ENCODE peak calls at places on chromosomes 13 and 19, in four cellular contexts. One of them, this sample, is unnamed.
A peak's percentile ranks its signal among the peaks of the same experiment; 100 is the strongest.

GRCh38 chr13:46469064-46469463 is 82.0 kb upstream of the RUBCNL start:
- DNase-seq in MM.1S: no peak
- DNase-seq in mucosa of descending colon: peak; percentile 27
- DNase-seq in CD4-positive, CD25-positive, alpha-beta regulatory T cell: no peak
- DNase-seq in this sample: no peak

GRCh38 chr19:5326986-5327623 is 13.5 kb downstream of the PTPRS start:
- DNase-seq in MM.1S: no peak
- DNase-seq in mucosa of descending colon: no peak
- DNase-seq in CD4-positive, CD25-positive, alpha-beta regulatory T cell: no peak
- DNase-seq in this sample: no peak

GRCh38 chr19:50263176-50263575 is 59.8 kb downstream of the MYH14 start:
- DNase-seq in MM.1S: no peak
- DNase-seq in mucosa of descending colon: no peak
- DNase-seq in CD4-positive, CD25-positive, alpha-beta regulatory T cell: no peak
- DNase-seq in this sample: no peak

GRCh38 chr13:105035092-105035491 is 1500.4 kb downstream of the EFNB2 start:
- DNase-seq in MM.1S: no peak
- DNase-seq in mucosa of descending colon: no peak
- DNase-seq in CD4-positive, CD25-positive, alpha-beta regulatory T cell: no peak
- DNase-seq in this sample: no peak

GRCh38 chr19:38663957-38664502 is 16.6 kb downstream of the ACTN4 start:
- DNase-seq in MM.1S: no peak
- DNase-seq in mucosa of descending colon: no peak
- DNase-seq in CD4-positive, CD25-positive, alpha-beta regulatory T cell: no peak
- DNase-seq in this sample: no peak

GRCh38 chr19:34351382-34351802 is 13.6 kb upstream of the GPI start:
- DNase-seq in MM.1S: no peak
- DNase-seq in mucosa of descending colon: no peak
- DNase-seq in CD4-positive, CD25-positive, alpha-beta regulatory T cell: peak; percentile 82
- DNase-seq in this sample: no peak

GRCh38 chr19:12949363-12950284 is 4.0 kb downstream of the RAD23A start:
- DNase-seq in MM.1S: no peak
- DNase-seq in mucosa of descending colon: no peak
- DNase-seq in CD4-positive, CD25-positive, alpha-beta regulatory T cell: no peak
- DNase-seq in this sample: no peak

GRCh38 chr19:15337202-15337601 is 4.9 kb upstream of the BRD4 start:
- DNase-seq in MM.1S: no peak
- DNase-seq in mucosa of descending colon: no peak
- DNase-seq in CD4-positive, CD25-positive, alpha-beta regulatory T cell: no peak
- DNase-seq in this sample: no peak

GRCh38 chr13:76711515-76712182 is 174.6 kb downstream of the KCTD12 start:
- DNase-seq in MM.1S: no peak
- DNase-seq in mucosa of descending colon: peak; percentile 8
- DNase-seq in CD4-positive, CD25-positive, alpha-beta regulatory T cell: no peak
- DNase-seq in this sample: peak; percentile 3

GRCh38 chr13:72537400-72537780 is 190.0 kb downstream of the MZT1 start:
- DNase-seq in MM.1S: no peak
- DNase-seq in mucosa of descending colon: no peak
- DNase-seq in CD4-positive, CD25-positive, alpha-beta regulatory T cell: no peak
- DNase-seq in this sample: no peak

GRCh38 chr13:36207672-36208071 is 6.7 kb downstream of the SOHLH2 start:
- DNase-seq in MM.1S: no peak
- DNase-seq in mucosa of descending colon: no peak
- DNase-seq in CD4-positive, CD25-positive, alpha-beta regulatory T cell: no peak
- DNase-seq in this sample: no peak

GRCh38 chr13:102002271-102002670 is 399.6 kb downstream of the FGF14 start:
- DNase-seq in MM.1S: no peak
- DNase-seq in mucosa of descending colon: no peak
- DNase-seq in CD4-positive, CD25-positive, alpha-beta regulatory T cell: no peak
- DNase-seq in this sample: no peak

GRCh38 chr13:94583926-94584325 is 12.0 kb downstream of the TGDS start:
- DNase-seq in MM.1S: no peak
- DNase-seq in mucosa of descending colon: no peak
- DNase-seq in CD4-positive, CD25-positive, alpha-beta regulatory T cell: no peak
- DNase-seq in this sample: no peak
- H3K4me3 ChIP-seq in MM.1S: no peak overlapping the region
- H3K4me3 ChIP-seq in mucosa of descending colon: no peak overlapping the region
- H3K4me3 ChIP-seq in CD4-positive, CD25-positive, alpha-beta regulatory T cell: no peak overlapping the region
- H3K4me3 ChIP-seq in this sample: no peak overlapping the region

GRCh38 chr19:29372461-29372860 is 153.3 kb upstream of the VSTM2B start:
- DNase-seq in MM.1S: no peak
- DNase-seq in mucosa of descending colon: no peak
- DNase-seq in CD4-positive, CD25-positive, alpha-beta regulatory T cell: no peak
- DNase-seq in this sample: no peak

GRCh38 chr19:29372921-29373797 is 152.6 kb upstream of the VSTM2B start:
- DNase-seq in MM.1S: no peak
- DNase-seq in mucosa of descending colon: no peak
- DNase-seq in CD4-positive, CD25-positive, alpha-beta regulatory T cell: no peak
- DNase-seq in this sample: no peak

GRCh38 chr19:29375429-29376093 is 150.2 kb upstream of the VSTM2B start:
- DNase-seq in MM.1S: no peak
- DNase-seq in mucosa of descending colon: no peak
- DNase-seq in CD4-positive, CD25-positive, alpha-beta regulatory T cell: no peak
- DNase-seq in this sample: no peak

GRCh38 chr19:29370276-29370675 is 155.5 kb upstream of the VSTM2B start:
- DNase-seq in MM.1S: no peak
- DNase-seq in mucosa of descending colon: no peak
- DNase-seq in CD4-positive, CD25-positive, alpha-beta regulatory T cell: no peak
- DNase-seq in this sample: no peak

DNA sequence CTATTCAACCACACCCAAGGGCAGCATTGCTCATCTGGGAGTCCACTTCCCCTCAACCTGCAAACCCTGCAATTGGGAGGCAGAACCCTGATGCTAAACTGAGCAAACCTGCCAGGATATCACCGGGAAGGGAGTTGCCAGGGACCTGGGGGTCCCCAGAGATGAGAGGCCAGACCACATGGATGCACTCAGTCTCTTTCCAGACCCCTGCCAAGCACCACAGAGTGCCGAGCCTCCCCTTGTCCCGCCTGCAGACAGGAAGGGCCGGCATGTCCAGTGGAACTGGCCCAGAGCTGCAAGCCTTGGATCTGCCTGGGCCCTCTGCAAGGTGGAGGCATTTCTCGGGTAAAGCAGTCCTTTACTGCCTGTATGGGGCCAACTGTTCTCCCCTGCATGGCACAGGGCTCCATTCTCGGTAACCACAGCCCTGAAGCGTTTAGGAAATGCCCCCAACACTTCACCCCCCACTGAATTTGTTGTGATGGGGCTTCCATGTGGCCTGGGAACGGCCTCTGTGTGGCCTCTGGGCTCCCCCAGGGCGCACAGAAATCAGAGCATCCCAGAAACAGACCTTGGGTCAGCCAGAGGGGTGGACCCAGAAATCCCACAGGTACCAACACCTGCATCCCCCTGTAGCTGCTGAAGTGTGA is 153.9 kb upstream of the VSTM2B start:
- DNase-seq in MM.1S: no peak
- DNase-seq in mucosa of descending colon: no peak
- DNase-seq in CD4-positive, CD25-positive, alpha-beta regulatory T cell: no peak
- DNase-seq in this sample: no peak
- H3K4me3 ChIP-seq in MM.1S: no peak overlapping the region
- H3K4me3 ChIP-seq in mucosa of descending colon: no peak overlapping the region
- H3K4me3 ChIP-seq in CD4-positive, CD25-positive, alpha-beta regulatory T cell: no peak overlapping the region
- H3K4me3 ChIP-seq in this sample: no peak overlapping the region

GRCh38 chr19:51595190-51595589 is 24.1 kb downstream of the ZNF175 start:
- DNase-seq in MM.1S: no peak
- DNase-seq in mucosa of descending colon: no peak
- DNase-seq in CD4-positive, CD25-positive, alpha-beta regulatory T cell: no peak
- DNase-seq in this sample: no peak
- H3K4me3 ChIP-seq in MM.1S: peak overlapping the region; percentile 69
- H3K4me3 ChIP-seq in mucosa of descending colon: no peak overlapping the region
- H3K4me3 ChIP-seq in CD4-positive, CD25-positive, alpha-beta regulatory T cell: peak overlapping the region; percentile 92
- H3K4me3 ChIP-seq in this sample: no peak overlapping the region

GRCh38 chr19:57279418-57280164 is 694 bp upstream of the ZNF460 start:
- DNase-seq in MM.1S: peak; percentile 89
- DNase-seq in mucosa of descending colon: peak; percentile 89
- DNase-seq in CD4-positive, CD25-positive, alpha-beta regulatory T cell: peak; percentile 86
- DNase-seq in this sample: peak; percentile 93

GRCh38 chr19:57280913-57281425 is 684 bp downstream of the ZNF460 start:
- DNase-seq in MM.1S: peak; percentile 54
- DNase-seq in mucosa of descending colon: peak; percentile 23
- DNase-seq in CD4-positive, CD25-positive, alpha-beta regulatory T cell: peak; percentile 46
- DNase-seq in this sample: peak; percentile 6

GRCh38 chr19:57276430-57276829 is 3.9 kb upstream of the ZNF460 start:
- DNase-seq in MM.1S: no peak
- DNase-seq in mucosa of descending colon: no peak
- DNase-seq in CD4-positive, CD25-positive, alpha-beta regulatory T cell: no peak
- DNase-seq in this sample: no peak

GRCh38 chr19:57280165-57280912 is at the start of gene ZNF460:
- DNase-seq in MM.1S: peak; percentile 97
- DNase-seq in mucosa of descending colon: peak; percentile 97
- DNase-seq in CD4-positive, CD25-positive, alpha-beta regulatory T cell: peak; percentile 98
- DNase-seq in this sample: peak; percentile 97

DNA sequence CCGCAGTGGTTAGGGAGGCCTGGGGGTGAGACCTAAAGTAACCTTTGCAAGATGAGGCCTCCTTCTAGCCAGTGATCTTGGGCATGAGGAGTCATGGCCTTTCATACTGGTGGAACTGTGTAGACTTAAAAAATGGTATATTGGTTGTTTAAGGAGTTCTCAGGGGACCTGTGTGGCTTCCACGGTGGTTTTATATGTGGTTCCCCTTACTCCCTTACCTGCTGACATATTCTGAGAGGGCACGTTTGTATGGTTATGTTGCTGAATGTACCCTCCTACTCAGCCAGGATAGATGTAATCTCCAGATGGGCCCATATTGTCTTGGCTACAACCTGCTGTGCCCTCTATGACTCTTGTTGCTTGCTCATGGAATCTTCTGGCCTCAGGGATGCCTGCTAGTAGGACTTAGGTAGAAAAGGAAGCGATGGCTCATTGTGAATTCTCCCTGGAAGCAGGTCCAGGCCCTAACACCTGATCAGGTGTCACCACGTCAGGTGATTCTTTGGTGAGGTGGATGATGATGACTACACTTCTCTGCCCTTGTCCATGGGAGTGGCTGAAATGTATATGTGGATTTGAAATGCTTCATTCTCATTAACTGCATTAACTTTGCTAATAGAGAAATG is 1.8 kb downstream of the ZNF460 start:
- DNase-seq in MM.1S: peak; percentile 10
- DNase-seq in mucosa of descending colon: no peak
- DNase-seq in CD4-positive, CD25-positive, alpha-beta regulatory T cell: no peak
- DNase-seq in this sample: no peak
- H3K4me3 ChIP-seq in MM.1S: peak overlapping the region; percentile 88
- H3K4me3 ChIP-seq in mucosa of descending colon: no peak overlapping the region
- H3K4me3 ChIP-seq in CD4-positive, CD25-positive, alpha-beta regulatory T cell: peak overlapping the region; percentile 27
- H3K4me3 ChIP-seq in this sample: no peak overlapping the region

GRCh38 chr19:45601115-45601514 is 897 bp downstream of the GPR4 start:
- DNase-seq in MM.1S: no peak
- DNase-seq in mucosa of descending colon: no peak
- DNase-seq in CD4-positive, CD25-positive, alpha-beta regulatory T cell: no peak
- DNase-seq in this sample: no peak
- H3K4me3 ChIP-seq in MM.1S: no peak overlapping the region
- H3K4me3 ChIP-seq in mucosa of descending colon: no peak overlapping the region
- H3K4me3 ChIP-seq in CD4-positive, CD25-positive, alpha-beta regulatory T cell: no peak overlapping the region
- H3K4me3 ChIP-seq in this sample: no peak overlapping the region

GRCh38 chr13:31774186-31774585 is 34.9 kb downstream of the RXFP2 start:
- DNase-seq in MM.1S: no peak
- DNase-seq in mucosa of descending colon: no peak
- DNase-seq in CD4-positive, CD25-positive, alpha-beta regulatory T cell: no peak
- DNase-seq in this sample: no peak

GRCh38 chr13:31775686-31776085 is 36.4 kb downstream of the RXFP2 start:
- DNase-seq in MM.1S: no peak
- DNase-seq in mucosa of descending colon: no peak
- DNase-seq in CD4-positive, CD25-positive, alpha-beta regulatory T cell: no peak
- DNase-seq in this sample: no peak

GRCh38 chr13:31772231-31772630 is 32.9 kb downstream of the RXFP2 start:
- DNase-seq in MM.1S: no peak
- DNase-seq in mucosa of descending colon: no peak
- DNase-seq in CD4-positive, CD25-positive, alpha-beta regulatory T cell: no peak
- DNase-seq in this sample: no peak

GRCh38 chr13:31775148-31775547 is 35.8 kb downstream of the RXFP2 start:
- DNase-seq in MM.1S: no peak
- DNase-seq in mucosa of descending colon: no peak
- DNase-seq in CD4-positive, CD25-positive, alpha-beta regulatory T cell: no peak
- DNase-seq in this sample: no peak

GRCh38 chr13:31773538-31773937 is 34.2 kb downstream of the RXFP2 start:
- DNase-seq in MM.1S: no peak
- DNase-seq in mucosa of descending colon: no peak
- DNase-seq in CD4-positive, CD25-positive, alpha-beta regulatory T cell: no peak
- DNase-seq in this sample: no peak
- H3K4me3 ChIP-seq in MM.1S: no peak overlapping the region
- H3K4me3 ChIP-seq in mucosa of descending colon: no peak overlapping the region
- H3K4me3 ChIP-seq in CD4-positive, CD25-positive, alpha-beta regulatory T cell: peak overlapping the region; percentile 4
- H3K4me3 ChIP-seq in this sample: no peak overlapping the region

GRCh38 chr19:3880471-3881271 is at the start of gene ATCAY:
- DNase-seq in MM.1S: no peak
- DNase-seq in mucosa of descending colon: no peak
- DNase-seq in CD4-positive, CD25-positive, alpha-beta regulatory T cell: no peak
- DNase-seq in this sample: no peak

GRCh38 chr19:3881272-3882040 is 971 bp downstream of the ATCAY start:
- DNase-seq in MM.1S: no peak
- DNase-seq in mucosa of descending colon: no peak
- DNase-seq in CD4-positive, CD25-positive, alpha-beta regulatory T cell: no peak
- DNase-seq in this sample: no peak

GRCh38 chr19:3879656-3880055 is 829 bp upstream of the ATCAY start:
- DNase-seq in MM.1S: no peak
- DNase-seq in mucosa of descending colon: no peak
- DNase-seq in CD4-positive, CD25-positive, alpha-beta regulatory T cell: no peak
- DNase-seq in this sample: no peak

DNA sequence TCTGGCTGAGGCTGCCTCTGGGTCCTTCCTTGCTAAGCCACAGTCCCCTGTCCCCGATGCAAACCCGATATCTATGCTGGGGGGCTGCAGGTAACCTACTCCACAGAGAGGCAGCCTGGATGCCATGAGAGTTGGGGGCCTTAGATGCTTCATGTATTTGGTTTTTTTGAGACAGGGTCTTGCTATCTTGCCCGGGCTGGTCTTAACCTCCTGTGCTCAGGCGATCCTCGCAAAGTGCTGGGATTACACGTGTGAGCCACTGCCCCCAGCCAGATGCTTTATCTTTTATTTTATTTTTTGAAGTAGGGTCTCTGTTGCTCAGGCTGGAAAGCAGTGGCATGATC is 1.5 kb downstream of the ATCAY start:
- DNase-seq in MM.1S: no peak
- DNase-seq in mucosa of descending colon: no peak
- DNase-seq in CD4-positive, CD25-positive, alpha-beta regulatory T cell: no peak
- DNase-seq in this sample: no peak
- H3K4me3 ChIP-seq in MM.1S: no peak overlapping the region
- H3K4me3 ChIP-seq in mucosa of descending colon: no peak overlapping the region
- H3K4me3 ChIP-seq in CD4-positive, CD25-positive, alpha-beta regulatory T cell: no peak overlapping the region
- H3K4me3 ChIP-seq in this sample: no peak overlapping the region